ENCODE peak calls at places on chromosomes 16 and 17, in ten cellular contexts. T, O, U, S, E, G, Q, L, W and Z are unnamed samples.

GRCh38 chr16:47916266-47916665 is 239.5 kb downstream of the ABCC12 start:
- DNase-seq in E (no peak), O (no peak), G (no peak), T (no peak), S (no peak), Q (peak; percentile 69), W (no peak), L (no peak), U (no peak), Z (no peak)

GRCh38 chr16:56041556-56042140 is 149.6 kb upstream of the GNAO1 start:
- DNase-seq in G (no peak), Q (peak; percentile 62), E (peak; percentile 60), U (no peak), W (no peak), T (peak; percentile 35), O (no peak), L (peak; percentile 24), S (peak; percentile 41), Z (no peak)

GRCh38 chr16:78150233-78150632 is 50.8 kb downstream of the WWOX start:
- DNase-seq in W (no peak), L (no peak), G (no peak), O (no peak), U (no peak), E (no peak), Q (no peak), T (no peak), S (no peak), Z (no peak)

GRCh38 chr17:50831430-50832064 is 3.8 kb upstream of the WFIKKN2 start:
- DNase-seq in Q (no peak), S (no peak), G (no peak), O (no peak), L (no peak), W (no peak), U (no peak), E (no peak), T (no peak), Z (no peak)

GRCh38 chr16:87724490-87725291 is 41.1 kb downstream of the KLHDC4 start:
- DNase-seq in G (no peak), T (no peak), S (no peak), W (no peak), E (no peak), U (no peak), L (no peak), Q (no peak), O (no peak), Z (peak; percentile 88)

GRCh38 chr17:65227637-65228036 is 90.5 kb downstream of the RGS9 start:
- DNase-seq in L (no peak), W (no peak), U (no peak), T (no peak), G (no peak), S (no peak), Q (no peak), E (no peak), O (no peak), Z (no peak)

GRCh38 chr16:64870859-64871258 is 251.0 kb downstream of the CDH11 start:
- DNase-seq in U (no peak), S (no peak), W (no peak), O (no peak), G (no peak), Q (no peak), E (no peak), L (no peak), T (no peak), Z (no peak)

GRCh38 chr17:44095647-44096496 is 25.3 kb downstream of the G6PC3 start:
- DNase-seq in T (no peak), S (no peak), O (no peak), W (peak; percentile 81), L (peak; percentile 60), U (peak; percentile 77), E (no peak), G (peak; percentile 78), Q (peak; percentile 58), Z (peak; percentile 97)

GRCh38 chr17:49942918-49943317 is 26.1 kb upstream of the DLX4 start:
- DNase-seq in S (no peak), T (no peak), W (no peak), E (no peak), U (no peak), L (no peak), O (no peak), Q (no peak), G (no peak), Z (no peak)

GRCh38 chr16:77307764-77308561 is 108.8 kb downstream of the SYCE1L start:
- DNase-seq in G (peak; percentile 54), L (no peak), E (peak; percentile 56), U (no peak), O (no peak), W (no peak), S (peak; percentile 52), Q (no peak), T (no peak), Z (peak; percentile 48)

GRCh38 chr17:72726936-72727335 is 365.6 kb downstream of the SLC39A11 start:
- DNase-seq in G (no peak), T (peak; percentile 29), L (peak; percentile 27), W (no peak), Q (no peak), S (peak; percentile 62), E (peak; percentile 70), O (peak; percentile 2), U (peak; percentile 20), Z (no peak)

GRCh38 chr17:49798182-49798581 is 9.7 kb downstream of the KAT7 start:
- DNase-seq in Q (no peak), U (peak; percentile 14), O (no peak), S (no peak), W (no peak), L (no peak), G (no peak), T (no peak), E (no peak), Z (no peak)

GRCh38 chr16:89052824-89053724 is 40.6 kb upstream of the ACSF3 start:
- DNase-seq in G (no peak), O (no peak), U (peak; percentile 79), W (peak; percentile 68), T (no peak), Q (peak; percentile 97), E (no peak), L (peak; percentile 85), S (no peak), Z (peak; percentile 38)

GRCh38 chr16:82358601-82359221 is 188.7 kb upstream of the MPHOSPH6 start:
- DNase-seq in L (no peak), S (no peak), U (no peak), W (no peak), E (no peak), Q (peak; percentile 92), G (no peak), O (no peak), T (no peak), Z (no peak)

GRCh38 chr17:45243750-45244149 is 18.1 kb downstream of the SPATA32 start:
- DNase-seq in U (no peak), W (peak; percentile 88), Q (no peak), G (no peak), O (no peak), L (no peak), E (no peak), S (no peak), T (no peak), Z (no peak)

GRCh38 chr17:15475620-15476354 is 8.4 kb upstream of the CDRT4 start:
- DNase-seq in O (no peak), U (peak; percentile 35), Q (no peak), E (no peak), T (no peak), W (no peak), G (no peak), L (no peak), S (no peak), Z (no peak)